ENCODE peak calls at places on chromosomes 16 and 17, in seven cellular contexts. P is HFFc6; W is kidney tubule cell; T is stimulated activated CD4-positive, alpha-beta T cell treated with anti-CD3 and anti-CD28 coated beads, Interleukin-2, amount 100 ng/mL, for 48 hours; R is amygdala; X is activated T-cell treated with anti-CD3 and anti-CD28 coated beads for 1 hour; C is DMS153. Q is an unnamed sample.

GRCh38 chr17:51188321-51188853 is 22.2 kb downstream of the NME2 start:
- DNase-seq in P (no peak), C (no peak), W (no peak), X (no peak), R (no peak), T (no peak), Q (no peak)

GRCh38 chr16:27217256-27217655 is 13.9 kb downstream of the KDM8 start:
- DNase-seq in T (no peak), W (peak), P (no peak), X (no peak), C (no peak), R (no peak), Q (no peak)

GRCh38 chr17:16878547-16879100 is 93.3 kb downstream of the TNFRSF13B start:
- DNase-seq in X (no peak), P (no peak), T (no peak), C (no peak), W (no peak), R (no peak), Q (no peak)

GRCh38 chr17:69525920-69526841 is 111.7 kb downstream of the MAP2K6 start:
- DNase-seq in X (no peak), W (peak), P (peak), C (peak), R (no peak), T (peak), Q (peak)

GRCh38 chr16:30567160-30567990 is 4.1 kb downstream of the ZNF688 start:
- DNase-seq in W (peak), P (no peak), C (no peak), T (peak), X (no peak), R (no peak), Q (no peak)

GRCh38 chr16:85986931-85987749 is 88.2 kb downstream of the IRF8 start:
- DNase-seq in R (no peak), C (peak), P (no peak), T (peak), W (no peak), X (peak), Q (no peak)

GRCh38 chr17:37483311-37484039 is 6.2 kb upstream of the DUSP14 start:
- DNase-seq in P (peak), R (no peak), X (no peak), W (no peak), T (no peak), C (no peak), Q (peak)

GRCh38 chr17:65297384-65297783 is 160.2 kb downstream of the RGS9 start:
- DNase-seq in W (no peak), T (no peak), P (no peak), X (no peak), R (no peak), C (no peak), Q (no peak)

GRCh38 chr16:66335704-66336329 is 30.7 kb upstream of the CDH5 start:
- DNase-seq in W (no peak), T (no peak), P (no peak), R (no peak), X (no peak), C (peak), Q (peak)

GRCh38 chr17:38996660-38997337 is 29.6 kb upstream of the FBXO47 start:
- DNase-seq in T (no peak), C (no peak), P (peak), R (no peak), W (no peak), X (no peak), Q (no peak)

GRCh38 chr17:69390735-69391501 is 23.6 kb upstream of the MAP2K6 start:
- DNase-seq in W (no peak), X (no peak), R (no peak), C (no peak), P (no peak), T (no peak), Q (no peak)

GRCh38 chr17:3796110-3796821 is 4.7 kb downstream of the ITGAE start:
- DNase-seq in T (peak), W (no peak), P (no peak), C (no peak), X (peak), R (no peak), Q (no peak)

GRCh38 chr17:79305831-79306687 is 231.4 kb downstream of the ENGASE start:
- DNase-seq in W (peak), T (no peak), C (peak), R (no peak), P (no peak), X (no peak), Q (no peak)

GRCh38 chr17:14805348-14805747 is 459.8 kb downstream of the PMP22 start:
- DNase-seq in C (no peak), W (no peak), P (no peak), T (no peak), X (no peak), R (no peak), Q (no peak)

GRCh38 chr17:74750327-74751069 is 2.1 kb downstream of the NHERF1 start:
- DNase-seq in R (no peak), W (peak), X (no peak), P (no peak), T (no peak), C (no peak), Q (no peak)

GRCh38 chr17:40113110-40113960 is 8.4 kb upstream of the MSL1 start:
- DNase-seq in R (peak), P (peak), C (peak), T (peak), X (peak), W (peak), Q (peak)

GRCh38 chr16:370980-371728 is 816 bp upstream of the MRPL28 start:
- DNase-seq in C (no peak), X (no peak), T (no peak), P (no peak), W (no peak), R (no peak), Q (no peak)

GRCh38 chr16:74723224-74723623 is 22.6 kb upstream of the MLKL start:
- DNase-seq in C (no peak), W (no peak), R (no peak), P (no peak), X (no peak), T (no peak), Q (no peak)

GRCh38 chr17:68435876-68436842 is 21.1 kb downstream of the WIPI1 start:
- DNase-seq in T (peak), C (peak), R (no peak), W (peak), X (peak), P (peak), Q (peak)

GRCh38 chr16:49213594-49213993 is 68.0 kb downstream of the CBLN1 start:
- DNase-seq in C (no peak), X (no peak), P (no peak), W (no peak), R (no peak), T (no peak), Q (no peak)

GRCh38 chr16:77223184-77223583 is 24.0 kb downstream of the SYCE1L start:
- DNase-seq in P (no peak), T (peak), C (no peak), X (no peak), R (no peak), W (no peak), Q (no peak)

GRCh38 chr16:75927824-75928223 is 201.5 kb upstream of the CPHXL start:
- DNase-seq in W (no peak), T (no peak), C (no peak), X (no peak), P (no peak), R (no peak), Q (no peak)

GRCh38 chr16:17213025-17213424 is 257.7 kb downstream of the XYLT1 start:
- DNase-seq in P (no peak), W (no peak), R (no peak), C (no peak), X (no peak), T (no peak), Q (no peak)

GRCh38 chr17:17575360-17576251 is 15.9 kb downstream of the PEMT start:
- DNase-seq in C (no peak), X (no peak), R (no peak), T (no peak), P (no peak), W (peak), Q (no peak)

GRCh38 chr16:23408242-23409201 is 44.5 kb downstream of the COG7 start:
- DNase-seq in W (peak), P (peak), C (peak), X (no peak), T (no peak), R (no peak), Q (no peak)

GRCh38 chr17:17416007-17416399 is 60.8 kb upstream of the MED9 start:
- DNase-seq in X (no peak), P (peak), T (no peak), R (no peak), C (peak), W (peak), Q (peak)

GRCh38 chr16:50856991-50857390 is 115.1 kb downstream of the CYLD start:
- DNase-seq in P (no peak), W (no peak), T (no peak), X (no peak), R (no peak), C (no peak), Q (no peak)

GRCh38 chr16:70774261-70774660 is 26.7 kb downstream of the VAC14 start:
- DNase-seq in T (no peak), W (peak), X (no peak), C (no peak), P (no peak), R (no peak), Q (no peak)

GRCh38 chr17:49508061-49508865 is 13.2 kb downstream of the NGFR start:
- DNase-seq in T (no peak), W (peak), C (peak), X (no peak), R (no peak), P (peak), Q (no peak)

GRCh38 chr17:3915642-3916012 is 638 bp downstream of the P2RX1 start:
- DNase-seq in P (no peak), T (no peak), W (no peak), R (no peak), X (no peak), C (no peak), Q (no peak)

GRCh38 chr16:16940351-16940750 is 530.4 kb downstream of the XYLT1 start:
- DNase-seq in C (no peak), R (no peak), T (no peak), X (no peak), P (no peak), W (no peak), Q (no peak)